ENCODE peak calls at places on chromosome 17, in four cellular contexts. Y is tibial nerve, N is COR-L47, W is T1000. A is an unnamed sample.

GRCh38 chr17:8941980-8942617 is 23.4 kb downstream of the PIK3R5 start:
- DNase-seq in W (no peak), Y (no peak), N (no peak), A (no peak)

GRCh38 chr17:35376245-35376644 is 2.8 kb upstream of the SLFN11 start:
- DNase-seq in Y (no peak), N (no peak), W (no peak), A (no peak)

GRCh38 chr17:40110026-40110425 is 9.6 kb upstream of the NR1D1 start:
- DNase-seq in Y (no peak), N (no peak), W (no peak), A (no peak)

GRCh38 chr17:78337244-78338109 is 22.4 kb downstream of the SOCS3 start:
- DNase-seq in N (no peak), W (peak), Y (no peak), A (no peak)

GRCh38 chr17:45150911-45151809 is 2.9 kb downstream of the HEXIM1 start:
- DNase-seq in N (no peak), Y (no peak), W (no peak), A (no peak)

GRCh38 chr17:63987616-63988478 is 10.3 kb upstream of the PRR29 start:
- DNase-seq in W (no peak), N (no peak), Y (no peak), A (no peak)

GRCh38 chr17:44002141-44002848 is 2.1 kb upstream of the NAGS start:
- DNase-seq in N (no peak), W (no peak), Y (no peak), A (no peak)

GRCh38 chr17:77831497-77832179 is 126.9 kb upstream of the TNRC6C start:
- DNase-seq in Y (no peak), W (no peak), N (no peak), A (no peak)

GRCh38 chr17:37392024-37392590 is 14.5 kb downstream of the ACACA start:
- DNase-seq in N (no peak), W (peak), Y (peak), A (peak)

GRCh38 chr17:77535435-77535834 is 394.7 kb downstream of the SEC14L1 start:
- DNase-seq in W (no peak), Y (no peak), N (no peak), A (no peak)

GRCh38 chr17:4497101-4497824 is 1.4 kb upstream of the SPNS2 start:
- DNase-seq in N (no peak), Y (no peak), W (peak), A (no peak)

GRCh38 chr17:694239-694638 is 20.4 kb downstream of the VPS53 start:
- DNase-seq in W (peak), Y (no peak), N (no peak), A (no peak)

GRCh38 chr17:73435412-73435811 is 123.6 kb upstream of the CDC42EP4 start:
- DNase-seq in N (no peak), Y (no peak), W (no peak), A (no peak)

GRCh38 chr17:70767102-70767701 is 597.9 kb downstream of the KCNJ2 start:
- DNase-seq in N (peak), Y (no peak), W (no peak), A (peak)

GRCh38 chr17:46862949-46863348 is 11.6 kb downstream of the WNT9B start:
- DNase-seq in Y (no peak), W (no peak), N (no peak), A (no peak)

GRCh38 chr17:68910256-68910705 is 44.9 kb downstream of the ABCA8 start:
- DNase-seq in N (no peak), Y (peak), W (no peak), A (no peak)

GRCh38 chr17:8359769-8360168 is 16.7 kb downstream of the KRABD2 start:
- DNase-seq in W (no peak), N (no peak), Y (peak), A (no peak)

GRCh38 chr17:35449371-35449931 is 885 bp upstream of the SLFN13 start:
- DNase-seq in W (no peak), N (no peak), Y (no peak), A (no peak)

GRCh38 chr17:40485851-40486512 is 15.4 kb downstream of the TNS4 start:
- DNase-seq in N (no peak), Y (peak), W (peak), A (no peak)

GRCh38 chr17:64025732-64026294 is 5.4 kb upstream of the ICAM2 start:
- DNase-seq in W (peak), N (peak), Y (peak), A (no peak)

GRCh38 chr17:57294629-57295501 is 38.5 kb downstream of the MSI2 start:
- DNase-seq in N (peak), W (no peak), Y (no peak), A (no peak)

GRCh38 chr17:57566724-57567123 is 178.4 kb downstream of the CCDC182 start:
- DNase-seq in W (no peak), N (peak), Y (no peak), A (no peak)

A was measured in GM12891.